ENCODE peak calls at places on chromosomes 7 and 10, in nine cellular contexts. One of them, this sample, is unnamed.

GRCh38 chr10:85421421-85421820 is 945.2 kb downstream of the GRID1 start:
- DNase-seq in EH: no peak
- DNase-seq in cardiac fibroblast: no peak
- DNase-seq in RCC 7860: no peak
- DNase-seq in stimulated activated naive CD4-positive, alpha-beta T cell: no peak
- DNase-seq in GM03348: no peak
- DNase-seq in stimulated activated CD8-positive, alpha-beta memory T cell treated with anti-CD3 and anti-CD28 coated beads, Interleukin-7, amount 100 ng/mL, for 4 hours: no peak
- DNase-seq in activated CD4-positive, alpha-beta memory T cell treated with anti-CD3 and anti-CD28 coated beads for 36 hours: no peak
- DNase-seq in cerebellum: no peak
- DNase-seq in this sample: no peak

GRCh38 chr10:9786576-9786975 is 1231.1 kb upstream of the CELF2 start:
- DNase-seq in cerebellum: no peak
- DNase-seq in activated CD4-positive, alpha-beta memory T cell treated with anti-CD3 and anti-CD28 coated beads for 36 hours: no peak
- DNase-seq in EH: peak
- DNase-seq in RCC 7860: peak
- DNase-seq in cardiac fibroblast: no peak
- DNase-seq in GM03348: peak
- DNase-seq in stimulated activated naive CD4-positive, alpha-beta T cell: no peak
- DNase-seq in stimulated activated CD8-positive, alpha-beta memory T cell treated with anti-CD3 and anti-CD28 coated beads, Interleukin-7, amount 100 ng/mL, for 4 hours: no peak
- DNase-seq in this sample: peak

GRCh38 chr10:25694976-25695375 is 239.1 kb upstream of the MYO3A start:
- DNase-seq in cerebellum: no peak
- DNase-seq in stimulated activated naive CD4-positive, alpha-beta T cell: no peak
- DNase-seq in EH: no peak
- DNase-seq in GM03348: no peak
- DNase-seq in RCC 7860: no peak
- DNase-seq in stimulated activated CD8-positive, alpha-beta memory T cell treated with anti-CD3 and anti-CD28 coated beads, Interleukin-7, amount 100 ng/mL, for 4 hours: no peak
- DNase-seq in activated CD4-positive, alpha-beta memory T cell treated with anti-CD3 and anti-CD28 coated beads for 36 hours: no peak
- DNase-seq in cardiac fibroblast: no peak
- DNase-seq in this sample: no peak

GRCh38 chr10:96673318-96674099 is 46.8 kb downstream of the PIK3AP1 start:
- DNase-seq in activated CD4-positive, alpha-beta memory T cell treated with anti-CD3 and anti-CD28 coated beads for 36 hours: no peak
- DNase-seq in stimulated activated CD8-positive, alpha-beta memory T cell treated with anti-CD3 and anti-CD28 coated beads, Interleukin-7, amount 100 ng/mL, for 4 hours: no peak
- DNase-seq in GM03348: peak
- DNase-seq in stimulated activated naive CD4-positive, alpha-beta T cell: no peak
- DNase-seq in EH: peak
- DNase-seq in RCC 7860: peak
- DNase-seq in cardiac fibroblast: peak
- DNase-seq in cerebellum: no peak
- DNase-seq in this sample: peak

GRCh38 chr7:50304911-50305621 is 550 bp downstream of the IKZF1 start:
- DNase-seq in activated CD4-positive, alpha-beta memory T cell treated with anti-CD3 and anti-CD28 coated beads for 36 hours: peak
- DNase-seq in stimulated activated CD8-positive, alpha-beta memory T cell treated with anti-CD3 and anti-CD28 coated beads, Interleukin-7, amount 100 ng/mL, for 4 hours: peak
- DNase-seq in GM03348: no peak
- DNase-seq in stimulated activated naive CD4-positive, alpha-beta T cell: peak
- DNase-seq in cardiac fibroblast: no peak
- DNase-seq in cerebellum: no peak
- DNase-seq in RCC 7860: no peak
- DNase-seq in EH: no peak
- DNase-seq in this sample: no peak

GRCh38 chr7:159022238-159022993 is 122.3 kb downstream of the VIPR2 start:
- DNase-seq in activated CD4-positive, alpha-beta memory T cell treated with anti-CD3 and anti-CD28 coated beads for 36 hours: no peak
- DNase-seq in stimulated activated naive CD4-positive, alpha-beta T cell: no peak
- DNase-seq in cerebellum: no peak
- DNase-seq in EH: no peak
- DNase-seq in GM03348: no peak
- DNase-seq in RCC 7860: peak
- DNase-seq in cardiac fibroblast: no peak
- DNase-seq in stimulated activated CD8-positive, alpha-beta memory T cell treated with anti-CD3 and anti-CD28 coated beads, Interleukin-7, amount 100 ng/mL, for 4 hours: no peak
- DNase-seq in this sample: no peak

GRCh38 chr7:142587578-142588191 is 161.6 kb upstream of the PRSS1 start:
- DNase-seq in cardiac fibroblast: peak
- DNase-seq in GM03348: peak
- DNase-seq in RCC 7860: peak
- DNase-seq in cerebellum: no peak
- DNase-seq in stimulated activated CD8-positive, alpha-beta memory T cell treated with anti-CD3 and anti-CD28 coated beads, Interleukin-7, amount 100 ng/mL, for 4 hours: no peak
- DNase-seq in EH: peak
- DNase-seq in activated CD4-positive, alpha-beta memory T cell treated with anti-CD3 and anti-CD28 coated beads for 36 hours: no peak
- DNase-seq in stimulated activated naive CD4-positive, alpha-beta T cell: no peak
- DNase-seq in this sample: peak

GRCh38 chr7:147759327-147759943 is 831.1 kb upstream of the C7orf33 start:
- DNase-seq in EH: no peak
- DNase-seq in cardiac fibroblast: no peak
- DNase-seq in GM03348: no peak
- DNase-seq in activated CD4-positive, alpha-beta memory T cell treated with anti-CD3 and anti-CD28 coated beads for 36 hours: no peak
- DNase-seq in stimulated activated CD8-positive, alpha-beta memory T cell treated with anti-CD3 and anti-CD28 coated beads, Interleukin-7, amount 100 ng/mL, for 4 hours: no peak
- DNase-seq in stimulated activated naive CD4-positive, alpha-beta T cell: no peak
- DNase-seq in cerebellum: no peak
- DNase-seq in RCC 7860: no peak
- DNase-seq in this sample: no peak

GRCh38 chr7:18663321-18663720 is 167.8 kb downstream of the HDAC9 start:
- DNase-seq in cerebellum: no peak
- DNase-seq in cardiac fibroblast: no peak
- DNase-seq in EH: no peak
- DNase-seq in RCC 7860: no peak
- DNase-seq in activated CD4-positive, alpha-beta memory T cell treated with anti-CD3 and anti-CD28 coated beads for 36 hours: no peak
- DNase-seq in stimulated activated naive CD4-positive, alpha-beta T cell: no peak
- DNase-seq in GM03348: no peak
- DNase-seq in stimulated activated CD8-positive, alpha-beta memory T cell treated with anti-CD3 and anti-CD28 coated beads, Interleukin-7, amount 100 ng/mL, for 4 hours: no peak
- DNase-seq in this sample: no peak

GRCh38 chr10:121578965-121579364 is 19.3 kb downstream of the FGFR2 start:
- DNase-seq in RCC 7860: no peak
- DNase-seq in stimulated activated CD8-positive, alpha-beta memory T cell treated with anti-CD3 and anti-CD28 coated beads, Interleukin-7, amount 100 ng/mL, for 4 hours: no peak
- DNase-seq in stimulated activated naive CD4-positive, alpha-beta T cell: no peak
- DNase-seq in EH: no peak
- DNase-seq in cerebellum: no peak
- DNase-seq in activated CD4-positive, alpha-beta memory T cell treated with anti-CD3 and anti-CD28 coated beads for 36 hours: no peak
- DNase-seq in cardiac fibroblast: no peak
- DNase-seq in GM03348: no peak
- DNase-seq in this sample: no peak

GRCh38 chr10:9254353-9254752 is 1199.9 kb downstream of the GATA3 start:
- DNase-seq in cardiac fibroblast: no peak
- DNase-seq in stimulated activated CD8-positive, alpha-beta memory T cell treated with anti-CD3 and anti-CD28 coated beads, Interleukin-7, amount 100 ng/mL, for 4 hours: no peak
- DNase-seq in RCC 7860: peak
- DNase-seq in stimulated activated naive CD4-positive, alpha-beta T cell: no peak
- DNase-seq in GM03348: peak
- DNase-seq in activated CD4-positive, alpha-beta memory T cell treated with anti-CD3 and anti-CD28 coated beads for 36 hours: no peak
- DNase-seq in cerebellum: no peak
- DNase-seq in EH: peak
- DNase-seq in this sample: peak

GRCh38 chr10:102493771-102494170 is 8.7 kb downstream of the ACTR1A start:
- DNase-seq in RCC 7860: no peak
- DNase-seq in cerebellum: no peak
- DNase-seq in stimulated activated CD8-positive, alpha-beta memory T cell treated with anti-CD3 and anti-CD28 coated beads, Interleukin-7, amount 100 ng/mL, for 4 hours: no peak
- DNase-seq in GM03348: no peak
- DNase-seq in EH: no peak
- DNase-seq in activated CD4-positive, alpha-beta memory T cell treated with anti-CD3 and anti-CD28 coated beads for 36 hours: no peak
- DNase-seq in cardiac fibroblast: no peak
- DNase-seq in stimulated activated naive CD4-positive, alpha-beta T cell: no peak
- DNase-seq in this sample: no peak

GRCh38 chr10:86536294-86536861 is 14.8 kb upstream of the WAPL start:
- DNase-seq in activated CD4-positive, alpha-beta memory T cell treated with anti-CD3 and anti-CD28 coated beads for 36 hours: peak
- DNase-seq in GM03348: no peak
- DNase-seq in stimulated activated CD8-positive, alpha-beta memory T cell treated with anti-CD3 and anti-CD28 coated beads, Interleukin-7, amount 100 ng/mL, for 4 hours: peak
- DNase-seq in cerebellum: no peak
- DNase-seq in EH: no peak
- DNase-seq in stimulated activated naive CD4-positive, alpha-beta T cell: peak
- DNase-seq in cardiac fibroblast: no peak
- DNase-seq in RCC 7860: no peak
- DNase-seq in this sample: no peak

GRCh38 chr7:101856488-101857357 is 39.3 kb downstream of the CUX1 start:
- DNase-seq in RCC 7860: peak
- DNase-seq in cerebellum: peak
- DNase-seq in cardiac fibroblast: peak
- DNase-seq in GM03348: peak
- DNase-seq in EH: peak
- DNase-seq in stimulated activated naive CD4-positive, alpha-beta T cell: peak
- DNase-seq in activated CD4-positive, alpha-beta memory T cell treated with anti-CD3 and anti-CD28 coated beads for 36 hours: peak
- DNase-seq in stimulated activated CD8-positive, alpha-beta memory T cell treated with anti-CD3 and anti-CD28 coated beads, Interleukin-7, amount 100 ng/mL, for 4 hours: peak
- DNase-seq in this sample: peak

GRCh38 chr10:78894841-78895195 is 173.9 kb upstream of the ZMIZ1 start:
- DNase-seq in GM03348: no peak
- DNase-seq in cerebellum: no peak
- DNase-seq in RCC 7860: no peak
- DNase-seq in stimulated activated CD8-positive, alpha-beta memory T cell treated with anti-CD3 and anti-CD28 coated beads, Interleukin-7, amount 100 ng/mL, for 4 hours: no peak
- DNase-seq in cardiac fibroblast: no peak
- DNase-seq in activated CD4-positive, alpha-beta memory T cell treated with anti-CD3 and anti-CD28 coated beads for 36 hours: no peak
- DNase-seq in stimulated activated naive CD4-positive, alpha-beta T cell: no peak
- DNase-seq in EH: no peak
- DNase-seq in this sample: no peak